ENCODE peak calls at places on chromosome 20, in four cellular contexts. J is transverse colon, Z is testis, W is right lobe of liver. G is an unnamed sample.

GRCh38 chr20:62861732-62862336 is at the start of gene TCFL5:
- DNase-seq in W (peak), Z (peak), J (peak), G (peak)

GRCh38 chr20:16574656-16575355 is 1.6 kb upstream of the KIF16B start:
- DNase-seq in J (peak), Z (peak), W (peak), G (peak)

GRCh38 chr20:4018015-4018748 is 2.8 kb upstream of the RNF24 start:
- DNase-seq in J (no peak), W (no peak), Z (no peak), G (no peak)

GRCh38 chr20:45419188-45420091 is 3.5 kb downstream of the PIGT start:
- DNase-seq in J (peak), W (no peak), Z (no peak), G (peak)

GRCh38 chr20:4493386-4493785 is 228.3 kb upstream of the PRND start:
- DNase-seq in J (no peak), Z (no peak), W (no peak), G (no peak)

GRCh38 chr20:50392138-50392866 is 117.9 kb upstream of the PTPN1 start:
- DNase-seq in W (no peak), Z (no peak), J (no peak), G (no peak)

GRCh38 chr20:9043364-9043763 is 25.5 kb upstream of the PLCB4 start:
- DNase-seq in W (no peak), J (no peak), Z (no peak), G (no peak)

GRCh38 chr20:50321797-50322480 is 131.3 kb downstream of the CEBPB start:
- DNase-seq in W (no peak), Z (peak), J (peak), G (peak)

GRCh38 chr20:11814276-11814675 is 103.4 kb upstream of the BTBD3 start:
- DNase-seq in J (no peak), W (no peak), Z (no peak), G (no peak)

GRCh38 chr20:40009542-40009941 is 679.5 kb downstream of the MAFB start:
- DNase-seq in J (no peak), Z (no peak), W (no peak), G (no peak)

GRCh38 chr20:64232794-64233193 is 22.8 kb upstream of the PCMTD2 start:
- DNase-seq in W (peak), J (no peak), Z (peak), G (no peak)

GRCh38 chr20:11447371-11448100 is 470.2 kb upstream of the BTBD3 start:
- DNase-seq in J (no peak), W (no peak), Z (no peak), G (no peak)

GRCh38 chr20:12358655-12359009 is 440.9 kb downstream of the BTBD3 start:
- DNase-seq in Z (no peak), W (no peak), J (no peak), G (no peak)

GRCh38 chr20:50551288-50551687 is 41.1 kb downstream of the PTPN1 start:
- DNase-seq in Z (no peak), J (no peak), W (no peak), G (no peak)

GRCh38 chr20:7113577-7114466 is 346.3 kb downstream of the BMP2 start:
- DNase-seq in W (no peak), Z (peak), J (no peak), G (no peak)

GRCh38 chr20:58584881-58585752 is 66.0 kb upstream of the STX16 start:
- DNase-seq in J (no peak), W (no peak), Z (no peak), G (peak)

GRCh38 chr20:57663681-57664451 is 43.6 kb upstream of the ZBP1 start:
- DNase-seq in J (peak), Z (no peak), W (peak), G (peak)

GRCh38 chr20:45359406-45360148 is 3.4 kb upstream of the SYS1 start:
- DNase-seq in Z (no peak), W (peak), J (peak), G (peak)

GRCh38 chr20:21396045-21396893 is 1.1 kb downstream of the NKX2-4 start:
- DNase-seq in W (no peak), J (no peak), Z (peak), G (no peak)

GRCh38 chr20:57509665-57510237 is 15.2 kb downstream of the CTCFL start:
- DNase-seq in Z (peak), J (peak), W (no peak), G (no peak)

GRCh38 chr20:17885076-17885475 is 83.5 kb downstream of the SNX5 start:
- DNase-seq in W (no peak), J (no peak), Z (no peak), G (no peak)

GRCh38 chr20:47357296-47358051 is 975 bp upstream of the ZMYND8 start:
- DNase-seq in W (peak), Z (peak), J (peak), G (peak)

GRCh38 chr20:20820780-20821495 is 108.5 kb upstream of the RALGAPA2 start:
- DNase-seq in J (no peak), Z (no peak), W (no peak), G (no peak)

GRCh38 chr20:38143646-38144554 is 21.2 kb downstream of the TGM2 start:
- DNase-seq in W (peak), Z (no peak), J (peak), G (peak)

GRCh38 chr20:4060054-4060795 is 44.9 kb upstream of the RNF24 start:
- DNase-seq in W (no peak), Z (peak), J (peak), G (peak)

GRCh38 chr20:50245561-50246366 is 55.1 kb downstream of the CEBPB start:
- DNase-seq in J (no peak), W (no peak), Z (peak), G (no peak)

GRCh38 chr20:20017852-20018245 is 687 bp downstream of the NAA20 start:
- DNase-seq in Z (no peak), J (no peak), W (no peak), G (no peak)

GRCh38 chr20:38094373-38094775 is 60.8 kb downstream of the RPRD1B start:
- DNase-seq in Z (no peak), W (no peak), J (peak), G (peak)

GRCh38 chr20:58111340-58112016 is 117.0 kb downstream of the ANKRD60 start:
- DNase-seq in J (no peak), W (no peak), Z (peak), G (peak)

DNA sequence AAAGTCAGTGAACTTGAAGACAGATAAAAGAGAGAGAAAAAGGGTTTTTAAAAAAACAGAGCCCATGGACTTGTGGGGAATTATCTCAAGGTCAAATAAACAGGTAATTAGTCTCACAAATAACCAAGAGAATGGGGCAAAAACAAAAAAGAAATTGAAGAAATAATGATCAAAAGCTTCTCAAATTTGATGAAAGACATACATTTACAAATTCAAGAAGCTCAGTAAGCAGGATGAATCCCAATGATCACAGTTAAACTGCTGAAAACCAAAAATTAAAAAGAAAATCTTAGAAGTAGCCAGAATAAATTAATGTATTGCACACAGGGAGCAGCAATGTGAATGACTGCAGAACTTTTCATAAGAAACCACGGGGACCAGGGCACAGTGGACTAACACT is 112.5 kb upstream of the EMILIN3 start:
- DNase-seq in W (no peak), J (no peak), Z (no peak), G (no peak)
- TF ChIP-seq CTCF in W (no peak), J (no peak), Z (no peak), G (no peak)

GRCh38 chr20:2651772-2652723 is at the start of gene NOP56:
- DNase-seq in J (peak), Z (peak), W (peak), G (peak)

GRCh38 chr20:2653511-2654383 is 1.3 kb downstream of the NOP56 start:
- DNase-seq in J (no peak), W (no peak), Z (no peak), G (no peak)

GRCh38 chr20:2654831-2655230 is 2.4 kb downstream of the NOP56 start:
- DNase-seq in J (no peak), W (no peak), Z (no peak), G (no peak)

GRCh38 chr20:2654384-2654822 is 2.0 kb downstream of the NOP56 start:
- DNase-seq in Z (no peak), J (no peak), W (no peak), G (no peak)

DNA sequence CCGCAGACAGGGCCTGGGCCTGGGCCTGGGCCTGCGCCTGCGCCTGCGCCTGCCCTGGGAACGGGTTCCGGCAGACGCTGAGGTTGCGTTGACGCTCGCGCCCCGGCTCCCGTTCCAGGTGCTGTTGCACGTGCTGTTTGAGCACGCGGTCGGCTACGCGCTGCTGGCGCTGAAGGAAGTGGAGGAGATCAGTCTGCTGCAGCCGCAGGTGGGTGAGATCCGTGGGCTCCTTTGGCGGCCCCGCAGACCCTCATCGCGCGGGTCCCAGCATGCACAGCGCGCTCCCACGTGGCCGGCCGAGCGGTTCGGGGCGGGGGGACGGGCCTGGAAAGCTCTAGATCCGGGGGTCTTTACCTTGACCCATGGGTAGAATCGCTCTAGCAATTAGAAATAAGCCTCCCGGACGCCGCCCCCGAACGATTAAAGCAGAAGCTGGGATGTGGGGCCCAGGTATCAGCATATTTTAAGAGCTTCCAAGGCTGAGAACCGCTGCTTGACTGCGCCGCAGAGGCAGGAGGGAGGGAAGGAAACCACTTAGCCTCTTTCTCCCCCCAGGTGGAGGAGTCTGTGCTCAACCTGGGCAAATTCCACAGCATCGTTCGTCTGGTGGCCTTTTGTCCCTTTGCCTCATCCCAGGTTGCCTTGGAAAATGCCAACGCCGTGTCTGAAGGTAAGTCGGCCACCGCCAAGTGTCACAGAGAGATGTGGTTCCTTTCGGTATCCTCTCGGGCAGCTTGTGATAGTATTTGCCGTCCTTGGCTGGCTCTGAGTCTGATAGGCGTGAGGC is 485 bp downstream of the NOP56 start:
- DNase-seq in W (no peak), J (peak), Z (peak), G (no peak)
- TF ChIP-seq POLR2A in W (peak), J (no peak), Z (no peak), G (no peak)

GRCh38 chr20:23449400-23449799 is 3.3 kb downstream of the CST11 start:
- DNase-seq in J (no peak), Z (no peak), W (no peak), G (no peak)

GRCh38 chr20:23445596-23446217 is 6.2 kb downstream of the CSTL1 start:
- DNase-seq in Z (no peak), W (no peak), J (no peak), G (no peak)

GRCh38 chr20:23444859-23445258 is 5.4 kb downstream of the CSTL1 start:
- DNase-seq in J (no peak), Z (no peak), W (no peak), G (no peak)

GRCh38 chr20:23448167-23448566 is 4.5 kb downstream of the CST11 start:
- DNase-seq in Z (no peak), W (no peak), J (no peak), G (no peak)

GRCh38 chr20:23446505-23446904 is 6.2 kb downstream of the CST11 start:
- DNase-seq in J (peak), W (no peak), Z (peak), G (peak)
- TF ChIP-seq CTCF in J (peak), W (peak), Z (peak), G (peak)

GRCh38 chr20:25865715-25866656 is 169.3 kb upstream of the ZNF337 start:
- DNase-seq in J (peak), Z (peak), W (peak), G (peak)
- TF ChIP-seq POLR2A in J (no peak), Z (no peak), W (no peak), G (no peak)

GRCh38 chr20:33076662-33077398 is 2.6 kb upstream of the BPIFB4 start:
- DNase-seq in J (no peak), Z (no peak), W (no peak), G (no peak)
- TF ChIP-seq CTCF in J (no peak), Z (no peak), W (peak), G (no peak)

GRCh38 chr20:35831029-35831428 is 59.2 kb downstream of the PHF20 start:
- DNase-seq in J (no peak), Z (no peak), W (no peak), G (no peak)
- TF ChIP-seq POLR2A in J (no peak), Z (no peak), W (no peak), G (no peak)

GRCh38 chr20:25622450-25623224 is 1.2 kb downstream of the NANP start:
- DNase-seq in Z (no peak), W (no peak), J (no peak), G (no peak)
- TF ChIP-seq CTCF in Z (no peak), W (no peak), J (no peak), G (no peak)

DNA sequence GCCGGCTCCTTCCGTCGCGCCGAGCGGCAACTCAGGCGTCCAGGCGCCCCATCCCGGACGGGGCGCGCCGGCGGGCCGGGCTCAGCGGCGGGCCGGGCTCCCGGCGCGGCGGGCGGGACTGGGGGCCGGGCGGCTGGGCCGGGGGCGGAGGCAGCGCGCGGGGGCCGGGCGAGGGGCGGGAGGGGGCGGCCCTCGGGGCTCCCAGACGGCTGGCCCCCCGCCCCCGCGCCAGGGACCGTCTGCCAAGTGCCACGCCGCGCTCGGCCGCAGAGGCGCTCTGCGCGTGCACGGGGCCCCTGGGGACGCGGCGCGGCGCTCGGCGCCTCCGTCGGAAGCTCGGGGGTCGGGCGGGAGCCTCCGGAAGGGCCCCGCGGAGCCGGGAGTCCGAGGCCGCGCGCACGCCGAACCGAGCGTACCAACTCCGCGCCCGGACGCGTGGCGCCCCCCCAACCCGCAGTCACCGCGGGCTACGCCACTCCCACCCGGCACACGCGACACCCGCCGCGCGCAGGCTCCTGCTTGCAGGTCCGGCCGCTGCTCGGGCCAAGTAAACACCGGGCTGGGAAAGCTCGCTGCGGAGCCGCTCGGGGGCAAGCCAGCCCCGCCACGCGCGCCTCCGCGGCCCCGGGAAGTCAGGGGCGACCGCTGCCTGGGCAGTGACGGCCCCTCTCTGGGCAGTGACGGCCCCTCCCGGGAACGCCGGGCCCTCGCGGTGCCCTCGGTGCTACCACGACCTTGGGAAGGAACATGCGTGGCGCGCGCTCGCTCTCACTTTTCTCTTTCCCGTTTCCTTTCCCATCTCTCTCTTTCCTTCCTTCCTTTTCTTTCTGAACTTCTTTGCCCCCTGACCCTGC is at the start of gene PREX1:
- DNase-seq in J (peak), W (peak), Z (peak), G (peak)
- TF ChIP-seq POLR2A in J (no peak), W (peak), Z (no peak), G (no peak)

DNA sequence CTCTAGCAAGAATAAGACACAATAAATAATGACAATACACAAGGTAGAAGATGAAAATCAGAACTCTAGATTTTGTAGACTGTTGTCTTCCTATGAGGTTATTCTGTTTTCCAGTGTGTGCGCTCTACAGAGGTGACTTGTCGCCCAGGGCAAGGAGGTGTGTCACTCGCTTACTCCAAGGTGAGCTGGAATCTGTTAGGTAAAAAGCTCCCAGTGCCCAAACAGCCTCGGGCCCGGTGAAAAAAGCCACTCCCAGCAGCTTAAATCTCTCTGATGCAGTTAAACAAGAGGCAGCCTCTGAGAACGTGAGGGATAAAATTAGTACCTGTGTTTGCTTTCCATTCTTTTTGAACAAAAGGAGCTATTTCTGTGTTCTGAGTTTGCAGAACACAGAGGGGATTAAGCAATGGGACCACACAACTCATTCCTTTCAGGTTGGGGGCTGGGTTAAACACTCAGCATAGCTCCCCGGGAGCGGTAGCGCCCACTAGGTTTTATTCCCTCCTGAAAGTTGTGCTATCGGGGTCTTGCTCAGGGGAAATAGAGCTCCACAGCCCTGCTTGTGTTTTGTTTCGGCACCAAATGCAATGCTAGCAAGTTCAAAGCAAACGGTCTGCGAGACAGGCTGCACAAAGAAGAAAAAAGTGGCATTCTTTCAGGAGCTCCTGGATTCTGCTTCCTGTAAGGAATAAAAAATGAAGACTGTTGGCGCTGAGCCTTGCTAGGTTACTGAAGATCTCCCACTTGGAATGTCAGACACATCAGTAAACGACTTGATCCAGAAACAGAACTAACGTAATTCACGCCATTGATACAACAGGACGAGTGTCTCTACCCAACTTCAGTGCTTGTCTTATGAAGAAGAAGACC is 181.1 kb downstream of the FOXA2 start:
- DNase-seq in J (no peak), W (no peak), Z (no peak), G (no peak)
- TF ChIP-seq CTCF in J (no peak), W (no peak), Z (no peak), G (no peak)

GRCh38 chr20:43840382-43841070 is 74.1 kb upstream of the TOX2 start:
- DNase-seq in W (no peak), Z (no peak), J (peak), G (no peak)

GRCh38 chr20:43842126-43843020 is 72.3 kb upstream of the TOX2 start:
- DNase-seq in Z (no peak), W (no peak), J (no peak), G (no peak)

GRCh38 chr20:43844778-43845614 is 69.7 kb upstream of the TOX2 start:
- DNase-seq in J (no peak), W (no peak), Z (peak), G (no peak)

GRCh38 chr20:43843965-43844660 is 70.5 kb upstream of the TOX2 start:
- DNase-seq in Z (no peak), J (no peak), W (no peak), G (no peak)

GRCh38 chr20:43843096-43843964 is 71.3 kb upstream of the TOX2 start:
- DNase-seq in J (no peak), W (no peak), Z (no peak), G (no peak)
- TF ChIP-seq POLR2A in J (no peak), W (no peak), Z (no peak), G (no peak)